ENCODE peak calls at places on chromosome 16, in six cellular contexts. C is stomach, E is heart right ventricle, X is GM12865, V is cardiac fibroblast, D is gastrocnemius medialis. A is an unnamed sample.

GRCh38 chr16:17160285-17160854 is 310.4 kb downstream of the XYLT1 start:
- DNase-seq in C (no peak), E (no peak), X (no peak), V (no peak), D (no peak), A (no peak)

GRCh38 chr16:1119129-1119528 is 23.1 kb upstream of the C1QTNF8 start:
- DNase-seq in C (no peak), E (no peak), X (no peak), V (no peak), D (no peak), A (no peak)

GRCh38 chr16:27237229-27238015 is 31.1 kb downstream of the NSMCE1 start:
- DNase-seq in C (peak), E (no peak), X (peak), V (peak), D (no peak), A (peak)

GRCh38 chr16:30104492-30104891 is 8.5 kb upstream of the YPEL3 start:
- DNase-seq in C (peak), E (no peak), X (no peak), V (no peak), D (no peak), A (no peak)

GRCh38 chr16:23269248-23270091 is 32.6 kb upstream of the SCNN1B start:
- DNase-seq in C (no peak), E (no peak), X (no peak), V (no peak), D (no peak), A (no peak)

GRCh38 chr16:88886311-88886914 is 20.0 kb upstream of the PABPN1L start:
- DNase-seq in C (no peak), E (no peak), X (no peak), V (peak), D (no peak), A (no peak)

GRCh38 chr16:59593256-59593655 is 859.1 kb upstream of the GOT2 start:
- DNase-seq in C (no peak), E (no peak), X (no peak), V (peak), D (no peak), A (no peak)

GRCh38 chr16:51228097-51228659 is 77.1 kb upstream of the SALL1 start:
- DNase-seq in C (no peak), E (no peak), X (no peak), V (no peak), D (no peak), A (no peak)

GRCh38 chr16:28497861-28498599 is 3.6 kb downstream of the APOBR start:
- DNase-seq in C (no peak), E (no peak), X (no peak), V (no peak), D (no peak), A (no peak)

GRCh38 chr16:1861730-1862129 is 10.2 kb downstream of the MEIOB start:
- DNase-seq in C (no peak), E (no peak), X (no peak), V (no peak), D (no peak), A (no peak)

GRCh38 chr16:27692576-27692975 is 142.6 kb downstream of the KATNIP start:
- DNase-seq in C (no peak), E (no peak), X (no peak), V (no peak), D (no peak), A (no peak)

GRCh38 chr16:1920727-1921155 is 2.5 kb upstream of the HS3ST6 start:
- DNase-seq in C (peak), E (no peak), X (peak), V (peak), D (no peak), A (peak)

GRCh38 chr16:82782715-82783251 is 156.0 kb downstream of the CDH13 start:
- DNase-seq in C (no peak), E (peak), X (no peak), V (no peak), D (peak), A (no peak)

GRCh38 chr16:81537721-81538561 is 93.3 kb downstream of the CMIP start:
- DNase-seq in C (no peak), E (no peak), X (no peak), V (peak), D (no peak), A (no peak)

GRCh38 chr16:56409195-56409594 is 16.1 kb downstream of the AMFR start:
- DNase-seq in C (no peak), E (no peak), X (no peak), V (peak), D (no peak), A (no peak)

GRCh38 chr16:31131841-31132271 is 3.7 kb downstream of the PRSS8 start:
- DNase-seq in C (peak), E (no peak), X (no peak), V (no peak), D (no peak), A (no peak)

GRCh38 chr16:80012586-80012985 is 412.0 kb upstream of the MAF start:
- DNase-seq in C (no peak), E (no peak), X (no peak), V (no peak), D (no peak), A (no peak)

GRCh38 chr16:3180445-3180878 is 7.5 kb upstream of the OR1F1 start:
- DNase-seq in C (no peak), E (no peak), X (peak), V (peak), D (no peak), A (peak)

GRCh38 chr16:27109666-27110523 is 43.2 kb downstream of the C16orf82 start:
- DNase-seq in C (peak), E (peak), X (peak), V (peak), D (peak), A (peak)

GRCh38 chr16:88433632-88434352 is 19.3 kb upstream of the ZFPM1 start:
- DNase-seq in C (no peak), E (no peak), X (no peak), V (no peak), D (no peak), A (no peak)

GRCh38 chr16:86466695-86467406 is 43.5 kb upstream of the FOXF1 start:
- DNase-seq in C (no peak), E (no peak), X (no peak), V (no peak), D (no peak), A (no peak)

GRCh38 chr16:11097094-11097781 is 152.9 kb downstream of the CLEC16A start:
- DNase-seq in C (no peak), E (no peak), X (no peak), V (no peak), D (no peak), A (no peak)

GRCh38 chr16:3095869-3096268 is 3.2 kb downstream of the ZSCAN10 start:
- DNase-seq in C (no peak), E (peak), X (peak), V (peak), D (no peak), A (peak)

GRCh38 chr16:78099372-78100161 is at the start of gene WWOX:
- DNase-seq in C (peak), E (peak), X (peak), V (peak), D (peak), A (peak)

GRCh38 chr16:48972236-48972635 is 309.4 kb downstream of the CBLN1 start:
- DNase-seq in C (no peak), E (no peak), X (no peak), V (no peak), D (no peak), A (no peak)
- TF ChIP-seq CTCF in C (no peak), E (no peak), X (no peak), V (no peak), D (no peak), A (no peak)

DNA sequence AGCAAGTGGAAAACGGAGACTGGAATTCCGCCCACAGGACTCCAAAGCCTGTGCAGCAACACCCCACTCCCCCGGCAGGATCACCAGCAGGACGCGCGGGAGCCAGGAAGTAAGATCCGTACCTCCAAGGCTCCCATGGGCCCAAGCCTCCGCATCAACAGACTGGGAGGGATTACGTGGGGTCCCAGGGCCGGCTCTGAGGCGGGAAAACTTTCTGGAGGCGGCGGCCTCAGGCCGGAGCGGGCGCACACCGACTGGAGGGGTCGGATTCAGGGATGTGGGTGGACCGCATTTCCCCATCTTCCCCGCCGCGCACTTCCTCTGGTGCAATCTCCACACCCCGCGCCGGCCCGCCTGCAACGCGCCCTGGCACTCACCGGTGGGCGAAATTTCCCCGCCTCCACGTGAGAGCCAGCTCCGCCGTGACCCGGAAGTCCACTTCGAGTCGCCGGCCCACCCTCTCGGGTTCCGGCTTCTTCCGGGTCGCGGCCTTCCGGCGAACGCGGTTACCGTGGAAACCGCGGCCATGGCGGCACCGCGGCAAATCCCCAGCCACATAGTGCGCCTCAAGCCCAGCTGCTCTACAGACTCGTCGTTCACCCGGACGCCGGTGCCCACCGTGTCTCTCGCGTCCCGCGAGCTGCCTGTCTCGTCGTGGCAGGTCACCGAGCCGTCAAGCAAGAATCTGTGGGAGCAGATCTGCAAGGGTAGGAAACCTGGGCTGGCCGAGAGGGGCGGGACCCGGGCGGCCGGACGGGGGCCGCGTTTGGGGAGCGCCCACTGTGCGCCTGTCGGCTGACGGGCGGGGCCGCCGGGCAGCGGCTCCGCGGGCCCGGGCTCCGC is at the start of the genes IQCK and KNOP1:
- DNase-seq in C (peak), E (peak), X (peak), V (peak), D (peak), A (peak)
- TF ChIP-seq CTCF in C (no peak), E (no peak), X (no peak), V (no peak), D (no peak), A (no peak)

GRCh38 chr16:65490296-65490695 is 368.4 kb upstream of the CDH11 start:
- DNase-seq in C (no peak), E (no peak), X (no peak), V (no peak), D (no peak), A (no peak)

GRCh38 chr16:65489531-65490023 is 367.7 kb upstream of the CDH11 start:
- DNase-seq in C (no peak), E (no peak), X (no peak), V (no peak), D (no peak), A (no peak)

GRCh38 chr16:65481956-65482355 is 360.1 kb upstream of the CDH11 start:
- DNase-seq in C (no peak), E (no peak), X (no peak), V (no peak), D (no peak), A (no peak)

GRCh38 chr16:65487231-65487630 is 365.4 kb upstream of the CDH11 start:
- DNase-seq in C (no peak), E (no peak), X (no peak), V (no peak), D (no peak), A (no peak)
- TF ChIP-seq CTCF in C (no peak), E (no peak), X (no peak), V (no peak), D (no peak), A (no peak)

DNA sequence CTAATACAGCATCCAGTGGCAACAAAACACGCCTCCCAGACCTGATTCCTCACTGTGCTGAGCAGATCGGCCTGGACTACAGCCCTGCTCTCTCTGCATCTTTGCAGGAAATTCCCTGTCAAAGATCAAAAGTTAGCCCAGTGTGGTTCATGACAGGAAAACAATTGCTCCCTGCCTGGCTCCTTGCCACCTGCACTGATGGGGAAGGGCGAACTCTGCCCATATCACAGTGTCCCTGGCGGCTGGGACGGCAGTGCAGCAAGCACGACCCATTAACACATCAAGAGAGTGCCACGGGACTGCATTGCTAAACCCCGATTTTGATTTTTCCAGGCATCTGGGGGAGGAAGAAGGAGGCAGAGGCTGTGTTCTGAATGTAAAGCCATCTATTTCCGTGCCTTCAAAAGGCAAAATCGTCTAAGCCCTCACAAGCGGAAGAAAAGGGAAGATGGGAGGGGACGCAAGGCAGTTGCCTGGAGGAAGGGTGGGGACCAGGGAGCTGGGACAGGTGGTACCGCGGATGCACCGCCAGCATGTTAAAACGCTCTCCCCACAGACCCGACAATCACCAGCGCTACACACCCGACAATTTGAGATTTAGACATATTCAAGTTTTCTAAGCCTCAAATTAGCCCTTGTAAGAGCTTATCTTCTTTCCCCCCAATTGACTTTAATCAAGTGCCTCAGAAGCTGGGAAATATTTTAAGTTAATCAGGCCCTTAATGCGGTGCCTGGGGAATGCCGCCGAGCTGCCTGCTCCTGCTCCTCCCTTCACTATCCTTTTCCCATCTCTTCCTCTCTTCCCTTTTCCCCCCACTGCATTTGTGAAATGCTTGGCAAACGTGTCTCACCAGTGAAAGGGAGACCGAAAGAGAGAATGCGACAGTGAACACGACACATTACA is 238.8 kb upstream of the CDH5 start:
- DNase-seq in C (no peak), E (peak), X (no peak), V (no peak), D (no peak), A (no peak)
- TF ChIP-seq CTCF in C (no peak), E (no peak), X (no peak), V (no peak), D (no peak), A (no peak)

GRCh38 chr16:66728804-66729203 is 22.6 kb downstream of the DYNC1LI2 start:
- DNase-seq in C (no peak), E (no peak), X (no peak), V (no peak), D (no peak), A (no peak)

GRCh38 chr16:66728117-66728787 is 23.2 kb downstream of the DYNC1LI2 start:
- DNase-seq in C (peak), E (peak), X (peak), V (peak), D (no peak), A (no peak)

GRCh38 chr16:66735891-66736290 is 15.5 kb downstream of the DYNC1LI2 start:
- DNase-seq in C (no peak), E (no peak), X (no peak), V (peak), D (no peak), A (no peak)

GRCh38 chr16:66731101-66731500 is 20.3 kb downstream of the DYNC1LI2 start:
- DNase-seq in C (no peak), E (no peak), X (no peak), V (no peak), D (no peak), A (no peak)
- TF ChIP-seq CTCF in C (no peak), E (no peak), X (no peak), V (no peak), D (no peak), A (no peak)

DNA sequence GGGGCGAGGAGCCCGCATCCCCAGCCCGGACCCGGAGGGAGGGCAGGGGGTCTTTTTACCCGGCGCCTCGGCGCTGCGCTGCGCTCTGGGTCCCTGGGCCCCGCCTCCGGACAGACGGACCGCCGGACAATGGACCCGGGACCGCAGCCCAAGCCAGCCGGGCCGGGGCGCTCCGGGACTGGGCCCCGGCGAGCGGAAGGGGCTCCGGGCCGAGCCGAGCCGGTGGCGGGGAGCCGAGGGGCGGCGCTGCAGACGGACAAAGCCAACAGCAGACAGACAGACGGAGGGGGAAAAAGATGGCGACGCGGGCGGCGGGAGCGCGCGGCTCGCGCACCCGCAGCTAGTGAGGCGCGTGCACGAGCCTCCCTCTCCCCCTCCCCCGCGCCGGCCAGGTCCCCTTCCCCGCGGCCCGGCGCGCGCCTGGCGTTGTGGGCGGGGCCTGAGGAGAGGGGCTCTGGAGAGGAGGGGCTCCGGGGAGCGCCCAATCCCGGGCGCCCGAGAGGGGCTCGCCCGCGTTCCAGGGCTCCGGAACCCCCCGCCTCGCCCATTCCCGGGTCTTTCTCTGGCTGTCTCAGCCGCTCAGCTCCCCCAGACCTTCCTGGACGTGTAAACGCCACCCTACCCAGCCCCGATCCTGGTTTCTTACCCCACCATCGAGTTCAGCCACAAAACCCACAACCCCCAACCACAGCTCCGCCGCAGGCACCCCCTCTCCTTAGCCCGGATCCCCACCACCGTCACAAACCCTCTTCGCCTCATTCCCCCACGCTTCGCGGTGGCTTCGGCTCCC is at the start of gene ZNF821:
- DNase-seq in C (peak), E (peak), X (peak), V (peak), D (peak), A (peak)
- TF ChIP-seq CTCF in C (no peak), E (peak), X (no peak), V (peak), D (peak), A (peak)

GRCh38 chr16:90019543-90020259 is 445 bp upstream of the DBNDD1 start:
- DNase-seq in C (peak), E (no peak), X (peak), V (peak), D (no peak), A (peak)

GRCh38 chr16:90020260-90020837 is 1.1 kb upstream of the DBNDD1 start:
- DNase-seq in C (no peak), E (no peak), X (no peak), V (no peak), D (no peak), A (no peak)

GRCh38 chr16:90020838-90021382 is 1.7 kb upstream of the DBNDD1 start:
- DNase-seq in C (no peak), E (peak), X (peak), V (peak), D (no peak), A (no peak)

GRCh38 chr16:90023078-90023447 is 3.8 kb upstream of the DBNDD1 start:
- DNase-seq in C (no peak), E (no peak), X (no peak), V (no peak), D (no peak), A (no peak)

GRCh38 chr16:90022209-90023077 is 3.2 kb upstream of the DBNDD1 start:
- DNase-seq in C (peak), E (peak), X (peak), V (peak), D (peak), A (peak)
- TF ChIP-seq CTCF in C (no peak), E (no peak), X (no peak), V (no peak), D (no peak), A (no peak)